ENCODE peak calls at places on chromosomes 2 and 18, in nine cellular contexts. R, Z, X, E, Q, G, F, W and J are unnamed samples.
A peak's percentile ranks its signal among the peaks of the same experiment; 100 is the strongest.

GRCh38 chr2:40256649-40257048 is 195.2 kb downstream of the SLC8A1 start:
- DNase-seq in X (no peak), Z (no peak), G (peak; percentile 40), E (no peak), F (no peak), Q (peak; percentile 87), W (no peak), R (no peak), J (no peak)

GRCh38 chr2:36322108-36322507 is 33.5 kb upstream of the CRIM1 start:
- DNase-seq in E (no peak), X (no peak), Q (peak; percentile 81), W (no peak), G (no peak), R (peak; percentile 61), Z (no peak), F (no peak), J (no peak)

GRCh38 chr18:74512321-74513053 is 16.3 kb downstream of the CNDP2 start:
- DNase-seq in G (no peak), Z (no peak), W (peak; percentile 19), Q (no peak), X (no peak), R (no peak), F (peak; percentile 20), E (no peak), J (no peak)

GRCh38 chr2:19901201-19901457 is 654 bp downstream of the TTC32 start:
- DNase-seq in Q (no peak), W (no peak), R (no peak), F (no peak), G (no peak), Z (no peak), E (no peak), X (no peak), J (no peak)

GRCh38 chr2:233349005-233349998 is 5.0 kb upstream of the DGKD start:
- DNase-seq in R (no peak), E (no peak), Q (no peak), Z (peak; percentile 39), X (no peak), G (peak; percentile 64), F (peak; percentile 48), W (no peak), J (no peak)

GRCh38 chr2:55620123-55620779 is 2.8 kb upstream of the PPP4R3B start:
- DNase-seq in W (no peak), G (peak; percentile 14), R (no peak), E (no peak), F (no peak), X (no peak), Z (no peak), Q (peak; percentile 51), J (no peak)

GRCh38 chr2:151853070-151853758 is 25.0 kb upstream of the ARL5A start:
- DNase-seq in G (no peak), R (peak; percentile 20), Z (no peak), Q (no peak), E (no peak), W (no peak), F (no peak), X (no peak), J (no peak)

GRCh38 chr2:199261221-199261620 is 196.5 kb downstream of the SATB2 start:
- DNase-seq in Q (no peak), R (peak; percentile 86), Z (no peak), E (no peak), F (no peak), X (no peak), G (peak; percentile 31), W (no peak), J (no peak)

GRCh38 chr2:221529177-221529942 is 42.7 kb downstream of the EPHA4 start:
- DNase-seq in W (no peak), R (no peak), E (no peak), Q (no peak), Z (no peak), F (no peak), X (peak; percentile 51), G (no peak), J (no peak)

GRCh38 chr2:3630631-3631030 is 27.4 kb upstream of the ALLC start:
- DNase-seq in Z (peak; percentile 42), Q (no peak), R (no peak), X (no peak), F (no peak), W (no peak), G (no peak), E (no peak), J (no peak)

GRCh38 chr2:9112079-9112721 is 94.4 kb upstream of the ASAP2 start:
- DNase-seq in F (peak; percentile 42), E (no peak), G (peak; percentile 33), X (peak; percentile 82), R (peak; percentile 95), W (peak; percentile 82), Z (peak; percentile 85), Q (no peak), J (no peak)

GRCh38 chr2:157696036-157696435 is 67.4 kb upstream of the ACVR1C start:
- DNase-seq in R (peak; percentile 95), W (no peak), X (no peak), E (no peak), Z (no peak), G (no peak), F (no peak), Q (no peak), J (no peak)

GRCh38 chr18:63962137-63962536 is 7.7 kb upstream of the SERPINB8 start:
- DNase-seq in G (no peak), W (no peak), Z (no peak), E (no peak), R (no peak), F (no peak), Q (no peak), X (no peak), J (no peak)

GRCh38 chr2:40043191-40043590 is 264.1 kb upstream of the THUMPD2 start:
- DNase-seq in W (no peak), E (no peak), F (no peak), G (no peak), Q (no peak), X (no peak), Z (no peak), R (peak; percentile 81), J (no peak)

GRCh38 chr2:236666646-236667204 is 97.1 kb downstream of the ACKR3 start:
- DNase-seq in Q (no peak), W (peak; percentile 35), G (no peak), X (no peak), R (no peak), F (no peak), E (no peak), Z (no peak), J (no peak)

GRCh38 chr2:231272961-231273360 is 74.5 kb downstream of the ARMC9 start:
- DNase-seq in G (no peak), X (no peak), F (no peak), W (no peak), Q (no peak), E (no peak), R (no peak), Z (no peak), J (no peak)

GRCh38 chr2:207180741-207181140 is 15.0 kb upstream of the KLF7 start:
- DNase-seq in E (no peak), Z (no peak), R (peak; percentile 63), Q (no peak), G (no peak), F (no peak), W (no peak), X (no peak), J (no peak)

GRCh38 chr2:73156539-73157124 is 43.9 kb upstream of the RAB11FIP5 start:
- DNase-seq in G (peak; percentile 62), R (peak; percentile 61), W (peak; percentile 71), Q (peak; percentile 80), Z (peak; percentile 46), X (peak; percentile 87), E (no peak), F (peak; percentile 70), J (peak; percentile 20)

DNA sequence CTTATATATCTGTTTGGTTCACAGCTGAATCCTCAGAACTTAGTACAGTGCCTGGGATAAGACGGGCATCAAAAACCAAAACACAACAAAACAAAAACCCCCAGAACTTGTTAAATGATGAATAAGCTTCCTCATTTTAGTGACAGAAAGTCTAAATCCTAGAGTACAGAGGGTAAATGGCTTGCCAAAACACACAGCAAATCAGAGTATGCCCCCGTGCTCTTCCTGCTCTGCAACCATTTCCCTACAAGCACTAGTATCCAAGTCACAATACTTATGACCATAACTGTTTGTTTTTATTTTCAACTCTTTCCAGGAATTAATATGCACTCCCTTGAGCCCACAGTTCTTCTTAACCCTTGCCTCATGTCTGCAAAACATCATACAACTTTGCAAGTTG is 10.1 kb downstream of the ZNF521 start:
- DNase-seq in W (no peak), Z (no peak), E (no peak), R (no peak), Q (no peak), G (no peak), X (no peak), F (no peak), J (no peak)
- H3K27ac ChIP-seq in W (no peak overlapping the region), Z (no peak overlapping the region), E (no peak overlapping the region), R (no peak overlapping the region), Q (no peak overlapping the region), G (no peak overlapping the region), X (no peak overlapping the region), F (no peak overlapping the region), J (no peak overlapping the region)

GRCh38 chr2:215411941-215412743 is 23.7 kb downstream of the FN1 start:
- DNase-seq in R (no peak), W (no peak), F (no peak), X (no peak), Q (no peak), E (no peak), G (no peak), Z (no peak), J (no peak)

GRCh38 chr2:215413484-215413777 is 22.4 kb downstream of the FN1 start:
- DNase-seq in R (no peak), W (no peak), G (no peak), Q (no peak), X (no peak), Z (no peak), F (no peak), E (no peak), J (no peak)

GRCh38 chr2:215409331-215410127 is 26.3 kb downstream of the FN1 start:
- DNase-seq in R (peak; percentile 64), G (no peak), Q (no peak), X (no peak), W (no peak), E (no peak), Z (no peak), F (no peak), J (no peak)

GRCh38 chr2:215413974-215414373 is 21.9 kb downstream of the FN1 start:
- DNase-seq in F (no peak), G (no peak), R (no peak), X (no peak), Q (no peak), E (no peak), Z (no peak), W (no peak), J (no peak)

GRCh38 chr2:215410932-215411285 is 25.0 kb downstream of the FN1 start:
- DNase-seq in W (no peak), G (no peak), R (peak; percentile 98), Z (no peak), X (no peak), E (no peak), Q (no peak), F (no peak), J (no peak)
- H3K4me1 ChIP-seq in W (peaks cover 50% of the 10 kb centered on the region), G (peaks cover 9% of the 10 kb centered on the region), R (peaks cover 18% of the 10 kb centered on the region), Z (no peaks in the 10 kb centered on the region), X (no peaks in the 10 kb centered on the region), E (no peaks in the 10 kb centered on the region), Q (no peaks in the 10 kb centered on the region), F (no peaks in the 10 kb centered on the region), J (no peaks in the 10 kb centered on the region)

GRCh38 chr2:238895901-238896600 is 48.2 kb downstream of the TWIST2 start:
- DNase-seq in W (peak; percentile 91), F (peak; percentile 31), X (peak; percentile 91), R (peak; percentile 95), G (peak; percentile 24), Z (peak; percentile 82), Q (peak; percentile 90), E (no peak), J (no peak)
- H3K27ac ChIP-seq in W (peak overlapping the region; percentile 50), F (peak overlapping the region; percentile 69), X (no peak overlapping the region), R (peak overlapping the region; percentile 74), G (no peak overlapping the region), Z (peak overlapping the region; percentile 67), Q (no peak overlapping the region), E (no peak overlapping the region), J (no peak overlapping the region)

GRCh38 chr2:64663402-64663801 is 9.7 kb upstream of the SERTAD2 start:
- DNase-seq in W (no peak), X (no peak), Q (no peak), E (no peak), Z (no peak), F (no peak), R (no peak), G (no peak), J (no peak)
- H3K4me1 ChIP-seq in W (peaks cover 7% of the 10 kb centered on the region), X (peaks cover 2% of the 10 kb centered on the region), Q (no peaks in the 10 kb centered on the region), E (peaks cover 15% of the 10 kb centered on the region), Z (peaks cover 3% of the 10 kb centered on the region), F (no peaks in the 10 kb centered on the region), R (no peaks in the 10 kb centered on the region), G (peaks cover 14% of the 10 kb centered on the region), J (peaks cover 34% of the 10 kb centered on the region)